ENCODE peak calls at places on chromosomes 13 and 19, in nine cellular contexts. One of them, this sample, is unnamed.

GRCh38 chr13:36519432-36519831 is 87.1 kb downstream of the CCNA1 start:
- DNase-seq in fibroblast of pulmonary artery: no peak
- DNase-seq in tibial nerve: no peak
- DNase-seq in pancreas: no peak
- DNase-seq in bronchial epithelial cell: no peak
- DNase-seq in cardiac muscle cell: no peak
- DNase-seq in uterus: no peak
- DNase-seq in A549: no peak
- DNase-seq in GM12865: no peak
- DNase-seq in this sample: no peak

GRCh38 chr19:3821156-3821555 is 35.0 kb upstream of the MATK start:
- DNase-seq in fibroblast of pulmonary artery: no peak
- DNase-seq in tibial nerve: no peak
- DNase-seq in pancreas: no peak
- DNase-seq in bronchial epithelial cell: no peak
- DNase-seq in cardiac muscle cell: no peak
- DNase-seq in uterus: no peak
- DNase-seq in A549: peak
- DNase-seq in GM12865: no peak
- DNase-seq in this sample: no peak

GRCh38 chr19:870963-871401 is 11.5 kb downstream of the CFD start:
- DNase-seq in fibroblast of pulmonary artery: no peak
- DNase-seq in tibial nerve: no peak
- DNase-seq in pancreas: peak
- DNase-seq in bronchial epithelial cell: no peak
- DNase-seq in cardiac muscle cell: peak
- DNase-seq in uterus: no peak
- DNase-seq in A549: no peak
- DNase-seq in GM12865: no peak
- DNase-seq in this sample: no peak

GRCh38 chr19:19256072-19256969 is 16.8 kb downstream of the TM6SF2 start:
- DNase-seq in fibroblast of pulmonary artery: peak
- DNase-seq in tibial nerve: no peak
- DNase-seq in pancreas: no peak
- DNase-seq in bronchial epithelial cell: no peak
- DNase-seq in cardiac muscle cell: no peak
- DNase-seq in uterus: no peak
- DNase-seq in A549: no peak
- DNase-seq in GM12865: no peak
- DNase-seq in this sample: no peak

GRCh38 chr19:3881272-3882040 is 971 bp downstream of the ATCAY start:
- DNase-seq in fibroblast of pulmonary artery: no peak
- DNase-seq in tibial nerve: no peak
- DNase-seq in pancreas: no peak
- DNase-seq in bronchial epithelial cell: no peak
- DNase-seq in cardiac muscle cell: no peak
- DNase-seq in uterus: no peak
- DNase-seq in A549: no peak
- DNase-seq in GM12865: no peak
- DNase-seq in this sample: no peak

GRCh38 chr19:3508771-3509535 is 2.8 kb downstream of the FZR1 start:
- DNase-seq in fibroblast of pulmonary artery: no peak
- DNase-seq in tibial nerve: no peak
- DNase-seq in pancreas: no peak
- DNase-seq in bronchial epithelial cell: no peak
- DNase-seq in cardiac muscle cell: no peak
- DNase-seq in uterus: no peak
- DNase-seq in A549: no peak
- DNase-seq in GM12865: no peak
- DNase-seq in this sample: no peak

GRCh38 chr13:98103942-98104880 is 38.7 kb upstream of the FARP1 start:
- DNase-seq in fibroblast of pulmonary artery: peak
- DNase-seq in tibial nerve: no peak
- DNase-seq in pancreas: no peak
- DNase-seq in bronchial epithelial cell: peak
- DNase-seq in cardiac muscle cell: no peak
- DNase-seq in uterus: no peak
- DNase-seq in A549: peak
- DNase-seq in GM12865: no peak
- DNase-seq in this sample: no peak

GRCh38 chr13:106337096-106337495 is 198.4 kb downstream of the EFNB2 start:
- DNase-seq in fibroblast of pulmonary artery: no peak
- DNase-seq in tibial nerve: no peak
- DNase-seq in pancreas: no peak
- DNase-seq in bronchial epithelial cell: peak
- DNase-seq in cardiac muscle cell: no peak
- DNase-seq in uterus: no peak
- DNase-seq in A549: no peak
- DNase-seq in GM12865: no peak
- DNase-seq in this sample: peak

GRCh38 chr13:37947419-37948140 is 78.0 kb upstream of the TRPC4 start:
- DNase-seq in fibroblast of pulmonary artery: no peak
- DNase-seq in tibial nerve: no peak
- DNase-seq in pancreas: no peak
- DNase-seq in bronchial epithelial cell: no peak
- DNase-seq in cardiac muscle cell: no peak
- DNase-seq in uterus: no peak
- DNase-seq in A549: no peak
- DNase-seq in GM12865: no peak
- DNase-seq in this sample: no peak

GRCh38 chr13:42380420-42381164 is 108.6 kb downstream of the AKAP11 start:
- DNase-seq in fibroblast of pulmonary artery: no peak
- DNase-seq in tibial nerve: no peak
- DNase-seq in pancreas: no peak
- DNase-seq in bronchial epithelial cell: no peak
- DNase-seq in cardiac muscle cell: no peak
- DNase-seq in uterus: no peak
- DNase-seq in A549: no peak
- DNase-seq in GM12865: peak
- DNase-seq in this sample: no peak

GRCh38 chr19:13692096-13692495 is 72.2 kb upstream of the MRI1 start:
- DNase-seq in fibroblast of pulmonary artery: peak
- DNase-seq in tibial nerve: no peak
- DNase-seq in pancreas: no peak
- DNase-seq in bronchial epithelial cell: peak
- DNase-seq in cardiac muscle cell: peak
- DNase-seq in uterus: no peak
- DNase-seq in A549: no peak
- DNase-seq in GM12865: no peak
- DNase-seq in this sample: no peak

GRCh38 chr13:112831801-112832200 is 137.2 kb upstream of the MCF2L start:
- DNase-seq in fibroblast of pulmonary artery: no peak
- DNase-seq in tibial nerve: no peak
- DNase-seq in pancreas: no peak
- DNase-seq in bronchial epithelial cell: no peak
- DNase-seq in cardiac muscle cell: no peak
- DNase-seq in uterus: no peak
- DNase-seq in A549: no peak
- DNase-seq in GM12865: no peak
- DNase-seq in this sample: no peak

GRCh38 chr19:17902701-17903100 is 30.1 kb upstream of the CCDC124 start:
- DNase-seq in fibroblast of pulmonary artery: peak
- DNase-seq in tibial nerve: no peak
- DNase-seq in pancreas: no peak
- DNase-seq in bronchial epithelial cell: peak
- DNase-seq in cardiac muscle cell: peak
- DNase-seq in uterus: no peak
- DNase-seq in A549: no peak
- DNase-seq in GM12865: peak
- DNase-seq in this sample: peak

GRCh38 chr13:59144700-59145099 is 1019.0 kb downstream of the DIAPH3 start:
- DNase-seq in fibroblast of pulmonary artery: peak
- DNase-seq in tibial nerve: no peak
- DNase-seq in pancreas: no peak
- DNase-seq in bronchial epithelial cell: no peak
- DNase-seq in cardiac muscle cell: peak
- DNase-seq in uterus: no peak
- DNase-seq in A549: no peak
- DNase-seq in GM12865: no peak
- DNase-seq in this sample: no peak

GRCh38 chr13:25783480-25784081 is 268.2 kb downstream of the SHISA2 start:
- DNase-seq in fibroblast of pulmonary artery: no peak
- DNase-seq in tibial nerve: no peak
- DNase-seq in pancreas: no peak
- DNase-seq in bronchial epithelial cell: no peak
- DNase-seq in cardiac muscle cell: no peak
- DNase-seq in uterus: no peak
- DNase-seq in A549: no peak
- DNase-seq in GM12865: no peak
- DNase-seq in this sample: no peak

GRCh38 chr13:112443191-112444000 is 67.2 kb downstream of the SPACA7 start:
- DNase-seq in fibroblast of pulmonary artery: no peak
- DNase-seq in tibial nerve: no peak
- DNase-seq in pancreas: no peak
- DNase-seq in bronchial epithelial cell: no peak
- DNase-seq in cardiac muscle cell: no peak
- DNase-seq in uterus: no peak
- DNase-seq in A549: no peak
- DNase-seq in GM12865: no peak
- DNase-seq in this sample: no peak

GRCh38 chr13:94595006-94595942 is 678 bp downstream of the TGDS start:
- DNase-seq in fibroblast of pulmonary artery: peak
- DNase-seq in tibial nerve: no peak
- DNase-seq in pancreas: no peak
- DNase-seq in bronchial epithelial cell: peak
- DNase-seq in cardiac muscle cell: peak
- DNase-seq in uterus: no peak
- DNase-seq in A549: peak
- DNase-seq in GM12865: peak
- DNase-seq in this sample: no peak

GRCh38 chr13:94722596-94722995 is 10.3 kb upstream of the SOX21 start:
- DNase-seq in fibroblast of pulmonary artery: no peak
- DNase-seq in tibial nerve: no peak
- DNase-seq in pancreas: no peak
- DNase-seq in bronchial epithelial cell: no peak
- DNase-seq in cardiac muscle cell: no peak
- DNase-seq in uterus: no peak
- DNase-seq in A549: no peak
- DNase-seq in GM12865: no peak
- DNase-seq in this sample: no peak

GRCh38 chr19:37983916-37984315 is 76.9 kb downstream of the SIPA1L3 start:
- DNase-seq in fibroblast of pulmonary artery: no peak
- DNase-seq in tibial nerve: no peak
- DNase-seq in pancreas: peak
- DNase-seq in bronchial epithelial cell: no peak
- DNase-seq in cardiac muscle cell: no peak
- DNase-seq in uterus: no peak
- DNase-seq in A549: no peak
- DNase-seq in GM12865: no peak
- DNase-seq in this sample: no peak

GRCh38 chr13:60716296-60716695 is 319.3 kb downstream of the TDRD3 start:
- DNase-seq in fibroblast of pulmonary artery: no peak
- DNase-seq in tibial nerve: no peak
- DNase-seq in pancreas: no peak
- DNase-seq in bronchial epithelial cell: peak
- DNase-seq in cardiac muscle cell: no peak
- DNase-seq in uterus: no peak
- DNase-seq in A549: no peak
- DNase-seq in GM12865: no peak
- DNase-seq in this sample: no peak

GRCh38 chr19:33227242-33227650 is 1.6 kb upstream of the SLC7A10 start:
- DNase-seq in fibroblast of pulmonary artery: peak
- DNase-seq in tibial nerve: no peak
- DNase-seq in pancreas: no peak
- DNase-seq in bronchial epithelial cell: no peak
- DNase-seq in cardiac muscle cell: peak
- DNase-seq in uterus: no peak
- DNase-seq in A549: no peak
- DNase-seq in GM12865: no peak
- DNase-seq in this sample: no peak
- H3K4me3 ChIP-seq in fibroblast of pulmonary artery: no peak
- H3K4me3 ChIP-seq in tibial nerve: no peak
- H3K4me3 ChIP-seq in pancreas: no peak
- H3K4me3 ChIP-seq in bronchial epithelial cell: no peak
- H3K4me3 ChIP-seq in cardiac muscle cell: no peak
- H3K4me3 ChIP-seq in uterus: no peak
- H3K4me3 ChIP-seq in A549: peak
- H3K4me3 ChIP-seq in GM12865: no peak
- H3K4me3 ChIP-seq in this sample: no peak

GRCh38 chr13:48078251-48078656 is 16.6 kb downstream of the MED4 start:
- DNase-seq in fibroblast of pulmonary artery: peak
- DNase-seq in tibial nerve: no peak
- DNase-seq in pancreas: no peak
- DNase-seq in bronchial epithelial cell: peak
- DNase-seq in cardiac muscle cell: no peak
- DNase-seq in uterus: no peak
- DNase-seq in A549: peak
- DNase-seq in GM12865: peak
- DNase-seq in this sample: no peak
- TF ChIP-seq CTCF in fibroblast of pulmonary artery: peak
- TF ChIP-seq CTCF in tibial nerve: no peak
- TF ChIP-seq CTCF in pancreas: no peak
- TF ChIP-seq CTCF in bronchial epithelial cell: no peak
- TF ChIP-seq CTCF in cardiac muscle cell: peak
- TF ChIP-seq CTCF in uterus: no peak
- TF ChIP-seq CTCF in A549: no peak
- TF ChIP-seq CTCF in GM12865: peak
- TF ChIP-seq CTCF in this sample: no peak

GRCh38 chr13:33518442-33518841 is 232.9 kb upstream of the STARD13 start:
- DNase-seq in fibroblast of pulmonary artery: no peak
- DNase-seq in tibial nerve: no peak
- DNase-seq in pancreas: no peak
- DNase-seq in bronchial epithelial cell: no peak
- DNase-seq in cardiac muscle cell: no peak
- DNase-seq in uterus: no peak
- DNase-seq in A549: no peak
- DNase-seq in GM12865: no peak
- DNase-seq in this sample: no peak
- H3K4me3 ChIP-seq in fibroblast of pulmonary artery: no peak
- H3K4me3 ChIP-seq in tibial nerve: no peak
- H3K4me3 ChIP-seq in pancreas: no peak
- H3K4me3 ChIP-seq in bronchial epithelial cell: no peak
- H3K4me3 ChIP-seq in cardiac muscle cell: no peak
- H3K4me3 ChIP-seq in uterus: no peak
- H3K4me3 ChIP-seq in A549: no peak
- H3K4me3 ChIP-seq in GM12865: no peak
- H3K4me3 ChIP-seq in this sample: no peak

GRCh38 chr19:44694184-44694579 is 4.8 kb upstream of the CEACAM16 start:
- DNase-seq in fibroblast of pulmonary artery: no peak
- DNase-seq in tibial nerve: no peak
- DNase-seq in pancreas: no peak
- DNase-seq in bronchial epithelial cell: no peak
- DNase-seq in cardiac muscle cell: no peak
- DNase-seq in uterus: no peak
- DNase-seq in A549: no peak
- DNase-seq in GM12865: peak
- DNase-seq in this sample: no peak
- TF ChIP-seq CTCF in fibroblast of pulmonary artery: peak
- TF ChIP-seq CTCF in tibial nerve: no peak
- TF ChIP-seq CTCF in pancreas: no peak
- TF ChIP-seq CTCF in bronchial epithelial cell: peak
- TF ChIP-seq CTCF in cardiac muscle cell: peak
- TF ChIP-seq CTCF in uterus: no peak
- TF ChIP-seq CTCF in A549: peak
- TF ChIP-seq CTCF in GM12865: peak
- TF ChIP-seq CTCF in this sample: peak